ENCODE peak calls at places on chromosome 6, in five cellular contexts. S, W, A, I and T are unnamed samples.

GRCh38 chr6:38378801-38379200 is 260.9 kb downstream of the BTBD9 start:
- DNase-seq in W (no peak), S (peak; percentile 5), I (no peak), A (no peak), T (no peak)

GRCh38 chr6:85493389-85493788 is 43.5 kb downstream of the NT5E start:
- DNase-seq in S (no peak), A (no peak), I (no peak), W (no peak), T (no peak)

GRCh38 chr6:166772518-166772917 is 145.5 kb upstream of the RPS6KA2 start:
- DNase-seq in I (no peak), S (no peak), A (no peak), W (no peak), T (no peak)

GRCh38 chr6:71284785-71285184 is 3.8 kb upstream of the OGFRL1 start:
- DNase-seq in I (no peak), S (no peak), A (no peak), W (no peak), T (no peak)

GRCh38 chr6:113860165-113860955 is 3.2 kb downstream of the MARCKS start:
- DNase-seq in S (peak; percentile 43), W (peak; percentile 59), I (no peak), A (peak; percentile 51), T (no peak)

GRCh38 chr6:142946924-142947701 is 2.1 kb upstream of the HIVEP2 start:
- DNase-seq in W (peak; percentile 83), A (peak; percentile 92), S (peak; percentile 87), I (peak; percentile 82), T (peak; percentile 88)

GRCh38 chr6:21800948-21801438 is 207.4 kb downstream of the SOX4 start:
- DNase-seq in A (no peak), S (no peak), W (peak; percentile 49), I (no peak), T (no peak)

GRCh38 chr6:33014841-33015634 is 5.6 kb upstream of the HLA-DOA start:
- DNase-seq in A (no peak), S (peak; percentile 83), W (peak; percentile 90), I (peak; percentile 68), T (peak; percentile 40)

GRCh38 chr6:6007311-6008113 is 787 bp upstream of the NRN1 start:
- DNase-seq in S (peak; percentile 77), I (no peak), A (peak; percentile 42), W (no peak), T (peak; percentile 52)

GRCh38 chr6:1406306-1407058 is 17.1 kb downstream of the FOXF2 start:
- DNase-seq in S (peak; percentile 38), W (peak; percentile 90), A (no peak), I (no peak), T (no peak)

GRCh38 chr6:126266664-126267063 is 73.3 kb upstream of the CENPW start:
- DNase-seq in I (no peak), S (no peak), W (no peak), A (no peak), T (no peak)

GRCh38 chr6:27333642-27334040 is 21.6 kb upstream of the POM121L2 start:
- DNase-seq in W (no peak), S (no peak), I (no peak), A (no peak), T (no peak)

GRCh38 chr6:43944908-43945777 is 175.1 kb downstream of the VEGFA start:
- DNase-seq in I (no peak), A (no peak), S (no peak), W (peak; percentile 22), T (no peak)

GRCh38 chr6:159375014-159375413 is 205.8 kb downstream of the FNDC1 start:
- DNase-seq in I (no peak), W (no peak), A (no peak), S (no peak), T (no peak)

GRCh38 chr6:158223926-158224325 is 55.8 kb downstream of the GTF2H5 start:
- DNase-seq in A (no peak), S (no peak), I (no peak), W (no peak), T (no peak)

GRCh38 chr6:38997128-38997761 is 51.3 kb upstream of the GLP1R start:
- DNase-seq in S (peak; percentile 11), I (peak; percentile 49), A (peak; percentile 46), W (peak; percentile 12), T (peak; percentile 60)

GRCh38 chr6:3414704-3415453 is 42.0 kb downstream of the SLC22A23 start:
- DNase-seq in W (no peak), A (no peak), S (no peak), I (peak; percentile 6), T (peak; percentile 6)

GRCh38 chr6:113031591-113031990 is 684.5 kb downstream of the RFPL4B start:
- DNase-seq in I (no peak), S (no peak), A (no peak), W (no peak), T (no peak)

GRCh38 chr6:31896493-31896855 is 1.0 kb downstream of the EHMT2 start:
- DNase-seq in S (no peak), A (no peak), W (no peak), I (no peak), T (no peak)

GRCh38 chr6:6695711-6696048 is 107.2 kb downstream of the LY86 start:
- DNase-seq in I (no peak), W (no peak), S (peak; percentile 41), A (no peak), T (no peak)

GRCh38 chr6:64838726-64839125 is 868.3 kb downstream of the EYS start:
- DNase-seq in S (no peak), A (no peak), I (no peak), W (no peak), T (no peak)

GRCh38 chr6:127302728-127303675 is 36.3 kb downstream of the RNF146 start:
- DNase-seq in W (peak; percentile 85), A (no peak), S (peak; percentile 68), I (peak; percentile 50), T (peak; percentile 38)

GRCh38 chr6:1855890-1856289 is 246.2 kb downstream of the FOXC1 start:
- DNase-seq in I (no peak), W (no peak), S (no peak), A (no peak), T (no peak)

GRCh38 chr6:89385156-89385667 is 26.9 kb downstream of the RRAGD start:
- DNase-seq in A (no peak), I (no peak), W (no peak), S (no peak), T (no peak)

GRCh38 chr6:70110128-70111022 is 192.5 kb downstream of the COL9A1 start:
- DNase-seq in A (no peak), S (no peak), I (no peak), W (peak; percentile 5), T (no peak)

GRCh38 chr6:31585531-31585930 is 546 bp upstream of the LST1 start:
- DNase-seq in I (peak; percentile 49), W (no peak), A (no peak), S (no peak), T (peak; percentile 49)

GRCh38 chr6:111603648-111604047 is 2.0 kb downstream of the TRAF3IP2 start:
- DNase-seq in I (no peak), S (no peak), W (no peak), A (no peak), T (no peak)

GRCh38 chr6:128494440-128494839 is 26.0 kb downstream of the PTPRK start:
- DNase-seq in I (no peak), A (no peak), S (no peak), W (no peak), T (no peak)